ENCODE peak calls at places on chromosomes 5 and 9, in ten cellular contexts. T, N, B, X, A, G, D, K, U and Q are unnamed samples.

GRCh38 chr9:127225747-127226646 is 38.6 kb upstream of the GARNL3 start:
- DNase-seq in G (no peak), X (no peak), A (no peak), D (no peak), T (no peak), B (no peak), U (peak), K (no peak), N (no peak), Q (no peak)

GRCh38 chr9:10238087-10238486 is 374.7 kb downstream of the PTPRD start:
- DNase-seq in N (no peak), D (no peak), X (no peak), G (no peak), A (no peak), B (no peak), U (no peak), T (no peak), K (no peak), Q (no peak)

GRCh38 chr5:100974082-100974481 is 71.0 kb upstream of the ST8SIA4 start:
- DNase-seq in N (no peak), B (no peak), X (no peak), G (no peak), A (no peak), U (no peak), K (no peak), T (no peak), D (no peak), Q (no peak)

GRCh38 chr9:127214421-127215265 is 49.9 kb upstream of the GARNL3 start:
- DNase-seq in U (peak), B (peak), D (peak), N (peak), A (no peak), G (peak), X (peak), K (peak), T (no peak), Q (peak)

GRCh38 chr5:3341446-3342240 is 254.0 kb upstream of the IRX1 start:
- DNase-seq in A (no peak), K (no peak), D (no peak), X (no peak), T (peak), N (no peak), G (no peak), U (peak), B (no peak), Q (no peak)

GRCh38 chr5:68192679-68193060 is 22.9 kb upstream of the PIK3R1 start:
- DNase-seq in B (no peak), T (no peak), A (no peak), N (no peak), U (no peak), G (no peak), X (no peak), K (no peak), D (no peak), Q (no peak)

GRCh38 chr5:28517691-28518090 is 1479.3 kb upstream of the CDH9 start:
- DNase-seq in B (no peak), A (no peak), G (no peak), T (no peak), X (no peak), D (no peak), U (no peak), N (no peak), K (no peak), Q (no peak)

GRCh38 chr9:87751423-87751822 is 25.5 kb downstream of the CTSL start:
- DNase-seq in N (no peak), B (no peak), U (no peak), G (no peak), T (no peak), A (no peak), X (no peak), K (no peak), D (no peak), Q (no peak)

GRCh38 chr5:161027763-161028162 is 175.8 kb upstream of the ATP10B start:
- DNase-seq in G (no peak), K (no peak), B (no peak), N (no peak), T (no peak), X (no peak), U (no peak), A (no peak), D (no peak), Q (no peak)

GRCh38 chr5:138722518-138722917 is 30.7 kb upstream of the CTNNA1 start:
- DNase-seq in D (no peak), K (no peak), X (no peak), T (no peak), N (no peak), U (no peak), B (no peak), G (peak), A (no peak), Q (no peak)

DNA sequence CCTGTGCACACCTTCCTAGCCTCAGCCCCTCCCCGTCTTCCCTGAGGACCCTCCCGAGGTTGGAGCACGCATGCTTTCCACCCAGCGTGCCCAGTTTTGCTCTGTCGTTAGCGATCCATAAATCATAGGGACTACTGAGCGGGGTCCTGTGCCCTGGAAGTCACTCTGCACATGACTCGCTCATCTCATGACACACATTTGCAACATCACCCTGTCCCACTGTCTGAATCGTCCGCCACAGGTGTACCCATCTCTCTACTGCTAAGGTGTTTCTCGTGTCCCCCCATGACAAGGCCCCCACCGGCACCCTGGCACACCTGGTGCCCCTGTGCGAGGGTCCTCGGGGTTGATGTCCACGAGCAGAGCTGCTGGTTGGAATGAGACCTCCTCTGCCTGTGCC is 69.0 kb upstream of the BARHL1 start:
- DNase-seq in X (no peak), K (no peak), T (no peak), D (no peak), G (no peak), U (no peak), N (no peak), B (no peak), A (no peak), Q (no peak)
- TF ChIP-seq POLR2AphosphoS5 in X (no peak), K (no peak), T (no peak), D (no peak), G (no peak), U (no peak), N (no peak), B (no peak), A (no peak), Q (no peak)

GRCh38 chr9:94560237-94560636 is 5.4 kb downstream of the PCAT7 start:
- DNase-seq in X (no peak), G (no peak), B (no peak), K (no peak), D (no peak), A (no peak), U (no peak), N (no peak), T (no peak), Q (no peak)

GRCh38 chr9:94553029-94553938 is 1.6 kb upstream of the PCAT7 start:
- DNase-seq in D (no peak), N (peak), K (peak), A (no peak), U (no peak), G (peak), T (no peak), X (no peak), B (no peak), Q (no peak)

GRCh38 chr9:94554078-94554438 is 825 bp upstream of the PCAT7 start:
- DNase-seq in T (no peak), A (no peak), N (no peak), B (no peak), U (no peak), D (no peak), X (no peak), K (peak), G (no peak), Q (no peak)

GRCh38 chr9:94554439-94555331 is at the start of gene PCAT7:
- DNase-seq in A (peak), K (peak), U (no peak), G (peak), D (peak), T (no peak), B (peak), X (peak), N (peak), Q (peak)
- TF ChIP-seq POLR2A in A (no peak), K (peak), U (no peak), G (no peak), D (no peak), T (no peak), B (no peak), X (no peak), N (peak), Q (no peak)

GRCh38 chr9:105246656-105247162 is 2.3 kb downstream of the SLC44A1 start:
- DNase-seq in G (no peak), N (no peak), A (no peak), K (no peak), B (no peak), X (no peak), U (no peak), D (no peak), T (no peak), Q (no peak)

GRCh38 chr9:105245720-105246161 is 1.3 kb downstream of the SLC44A1 start:
- DNase-seq in X (no peak), N (no peak), T (no peak), A (no peak), K (no peak), D (peak), G (no peak), B (no peak), U (no peak), Q (no peak)

GRCh38 chr9:105244274-105244995 is at the start of gene SLC44A1:
- DNase-seq in A (peak), B (peak), X (peak), T (peak), N (peak), G (peak), K (peak), D (peak), U (peak), Q (peak)

GRCh38 chr9:105243935-105244273 is 547 bp upstream of the SLC44A1 start:
- DNase-seq in U (no peak), T (no peak), N (no peak), X (no peak), D (no peak), A (no peak), K (no peak), B (no peak), G (no peak), Q (no peak)

DNA sequence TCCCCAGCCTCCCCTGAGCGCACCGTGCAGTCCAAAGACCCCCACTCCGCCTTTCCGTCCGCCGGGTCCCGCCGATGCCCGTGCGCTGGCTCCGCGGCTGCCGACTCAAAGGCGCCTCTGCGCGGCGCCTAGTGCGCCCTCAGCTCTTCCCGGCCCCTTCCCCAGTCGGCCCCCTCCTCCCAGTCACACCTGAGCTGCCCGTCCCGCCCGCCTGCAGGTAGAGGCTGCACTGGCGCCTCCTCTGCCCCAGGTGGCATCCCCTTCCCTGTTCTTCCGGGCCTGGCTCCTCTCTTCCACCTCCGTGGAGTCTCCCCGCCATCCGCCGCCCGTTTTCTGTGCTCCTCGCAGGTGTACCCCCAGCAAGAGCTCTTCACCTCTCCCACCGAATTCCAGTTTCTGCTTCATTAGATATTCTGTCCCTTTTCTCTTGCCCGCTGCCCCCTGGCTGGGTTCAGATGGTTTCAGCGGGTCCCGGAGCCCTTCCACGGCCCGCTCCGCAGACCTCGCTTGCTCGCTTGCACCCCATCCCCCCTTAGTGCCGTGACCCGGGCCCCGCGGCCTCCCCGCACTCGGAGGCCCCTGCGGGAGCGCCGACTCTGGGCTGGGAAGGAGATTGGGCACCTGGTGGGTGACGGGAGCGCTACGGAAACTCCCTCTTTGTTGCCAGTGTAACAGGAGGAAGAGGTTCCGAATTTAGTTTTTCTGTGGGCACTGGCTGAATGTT is 707 bp downstream of the SLC44A1 start:
- DNase-seq in A (no peak), X (peak), U (peak), T (peak), K (peak), D (peak), G (peak), B (peak), N (no peak), Q (no peak)
- TF ChIP-seq POLR2AphosphoS5 in A (peak), X (no peak), U (no peak), T (no peak), K (peak), D (no peak), G (peak), B (peak), N (no peak), Q (no peak)

GRCh38 chr9:33475357-33475756 is 1.6 kb upstream of the NOL6 start:
- DNase-seq in B (no peak), N (no peak), U (peak), T (no peak), D (no peak), X (peak), G (no peak), K (no peak), A (no peak), Q (no peak)

GRCh38 chr9:33473216-33473615 is 508 bp downstream of the NOL6 start:
- DNase-seq in U (peak), X (no peak), B (no peak), D (no peak), T (no peak), A (no peak), G (peak), N (no peak), K (no peak), Q (no peak)

GRCh38 chr9:33472171-33472920 is 1.4 kb downstream of the NOL6 start:
- DNase-seq in D (no peak), B (no peak), X (no peak), K (no peak), A (no peak), G (peak), U (peak), N (no peak), T (peak), Q (no peak)

GRCh38 chr9:33471361-33471760 is 2.4 kb downstream of the NOL6 start:
- DNase-seq in U (no peak), N (no peak), X (no peak), B (no peak), D (no peak), T (no peak), A (no peak), K (no peak), G (no peak), Q (no peak)

GRCh38 chr9:33473643-33474352 is at the start of gene NOL6:
- DNase-seq in N (peak), D (peak), T (peak), A (peak), X (peak), G (peak), K (peak), U (peak), B (peak), Q (peak)
- TF ChIP-seq POLR2A in N (peak), D (peak), T (peak), A (peak), X (peak), G (no peak), K (peak), U (no peak), B (peak), Q (peak)

GRCh38 chr5:173410459-173411233 is 82.4 kb upstream of the STC2 start:
- DNase-seq in U (no peak), T (peak), A (no peak), X (no peak), N (no peak), B (no peak), G (no peak), D (no peak), K (no peak), Q (no peak)
- TF ChIP-seq POLR2AphosphoS5 in U (no peak), T (no peak), A (no peak), X (no peak), N (no peak), B (no peak), G (no peak), D (no peak), K (no peak), Q (no peak)